ENCODE peak calls at places on chromosomes 16 and 17, in four cellular contexts. P is HepG2, X is GM12878, M is H1. J is an unnamed sample.

GRCh38 chr16:88905563-88905962 is 39.1 kb upstream of the PABPN1L start:
- DNase-seq in P (no peak), X (no peak), M (no peak), J (peak; percentile 94)

GRCh38 chr17:30336369-30337171 is 2.7 kb upstream of the TMIGD1 start:
- DNase-seq in P (peak; percentile 95), X (no peak), M (peak; percentile 9), J (peak; percentile 69)

GRCh38 chr16:50497592-50497991 is 50.6 kb upstream of the NKD1 start:
- DNase-seq in P (peak; percentile 57), X (no peak), M (no peak), J (no peak)

GRCh38 chr17:73770115-73770848 is 126.0 kb upstream of the SDK2 start:
- DNase-seq in P (no peak), X (no peak), M (no peak), J (no peak)

GRCh38 chr17:29143894-29144293 is 36.3 kb downstream of the MYO18A start:
- DNase-seq in P (peak; percentile 69), X (no peak), M (no peak), J (peak; percentile 44)

GRCh38 chr17:63940584-63940983 is 8.5 kb upstream of the CD79B start:
- DNase-seq in P (no peak), X (no peak), M (no peak), J (no peak)

GRCh38 chr17:70352834-70353233 is 183.5 kb downstream of the KCNJ2 start:
- DNase-seq in P (no peak), X (no peak), M (no peak), J (no peak)

GRCh38 chr16:425740-426114 is 278 bp downstream of the RAB11FIP3 start:
- DNase-seq in P (no peak), X (no peak), M (no peak), J (no peak)

GRCh38 chr16:14329727-14330363 is 258.7 kb downstream of the MRTFB start:
- DNase-seq in P (peak; percentile 46), X (no peak), M (no peak), J (no peak)

GRCh38 chr17:69560987-69561441 is 146.5 kb downstream of the MAP2K6 start:
- DNase-seq in P (no peak), X (no peak), M (no peak), J (no peak)

GRCh38 chr17:22411185-22411784 is 719.0 kb downstream of the KCNJ18 start:
- DNase-seq in P (no peak), X (no peak), M (no peak), J (peak; percentile 62)

GRCh38 chr16:74667215-74667765 is 613 bp upstream of the RFWD3 start:
- DNase-seq in P (peak; percentile 41), X (no peak), M (no peak), J (peak; percentile 49)

GRCh38 chr16:77558786-77559185 is 124.0 kb upstream of the ADAMTS18 start:
- DNase-seq in P (no peak), X (no peak), M (no peak), J (no peak)

GRCh38 chr16:14351647-14352046 is 278.4 kb downstream of the PARN start:
- DNase-seq in P (peak; percentile 50), X (no peak), M (no peak), J (no peak)

GRCh38 chr17:2399572-2400473 is 1.0 kb downstream of the MNT start:
- DNase-seq in P (peak; percentile 91), X (peak; percentile 60), M (peak; percentile 82), J (peak; percentile 94)

GRCh38 chr17:14595656-14596055 is 294.8 kb downstream of the HS3ST3B1 start:
- DNase-seq in P (no peak), X (no peak), M (no peak), J (no peak)

GRCh38 chr17:4942760-4943508 is 2.9 kb downstream of the RNF167 start:
- DNase-seq in P (no peak), X (no peak), M (no peak), J (no peak)

GRCh38 chr17:49035470-49036269 is 38.5 kb downstream of the IGF2BP1 start:
- DNase-seq in P (no peak), X (no peak), M (no peak), J (peak; percentile 50)

GRCh38 chr16:35258381-35258780 is 1799.0 kb downstream of the TP53TG3F start:
- DNase-seq in P (no peak), X (no peak), M (no peak), J (no peak)

GRCh38 chr17:56675876-56676660 is 82.6 kb downstream of the NOG start:
- DNase-seq in P (no peak), X (no peak), M (no peak), J (no peak)

GRCh38 chr17:72613411-72614292 is 478.8 kb downstream of the SLC39A11 start:
- DNase-seq in P (no peak), X (no peak), M (no peak), J (no peak)

GRCh38 chr16:85274924-85275323 is 162.7 kb upstream of the CIBAR2 start:
- DNase-seq in P (no peak), X (no peak), M (no peak), J (peak; percentile 70)

GRCh38 chr17:41919840-41920579 is 1.3 kb upstream of the ACLY start:
- DNase-seq in P (no peak), X (no peak), M (no peak), J (no peak)

GRCh38 chr16:77298638-77299360 is 99.6 kb downstream of the SYCE1L start:
- DNase-seq in P (no peak), X (no peak), M (no peak), J (no peak)

GRCh38 chr17:16962804-16963203 is 9.1 kb downstream of the TNFRSF13B start:
- DNase-seq in P (no peak), X (no peak), M (no peak), J (no peak)

GRCh38 chr17:42720996-42721583 is 23.8 kb downstream of the EZH1 start:
- DNase-seq in P (peak; percentile 83), X (no peak), M (no peak), J (peak; percentile 60)

GRCh38 chr16:17269434-17269833 is 201.3 kb downstream of the XYLT1 start:
- DNase-seq in P (no peak), X (no peak), M (no peak), J (no peak)

GRCh38 chr17:74833501-74834361 is 26.0 kb downstream of the GRIN2C start:
- DNase-seq in P (no peak), X (no peak), M (no peak), J (no peak)

GRCh38 chr17:77963441-77963840 is 4.9 kb downstream of the TNRC6C start:
- DNase-seq in P (peak; percentile 75), X (no peak), M (no peak), J (peak; percentile 66)

GRCh38 chr17:56440391-56440790 is 153.1 kb upstream of the NOG start:
- DNase-seq in P (no peak), X (no peak), M (no peak), J (no peak)

GRCh38 chr17:41959336-41960095 is 7.1 kb upstream of the CNP start:
- DNase-seq in P (peak; percentile 85), X (no peak), M (no peak), J (peak; percentile 65)

GRCh38 chr16:57533618-57534336 is 2.6 kb downstream of the CCDC102A start:
- DNase-seq in P (no peak), X (no peak), M (no peak), J (no peak)

GRCh38 chr16:27725271-27726010 is 175.5 kb downstream of the KATNIP start:
- DNase-seq in P (no peak), X (no peak), M (no peak), J (no peak)

GRCh38 chr16:3045758-3046505 is 429 bp upstream of the MMP25 start:
- DNase-seq in P (no peak), X (no peak), M (no peak), J (peak; percentile 46)

GRCh38 chr17:2369551-2370210 is 31.2 kb downstream of the MNT start:
- DNase-seq in P (no peak), X (no peak), M (no peak), J (no peak)

GRCh38 chr17:235831-236640 is 54.6 kb upstream of the DOC2B start:
- DNase-seq in P (no peak), X (no peak), M (no peak), J (no peak)

GRCh38 chr17:238071-238963 is 56.9 kb upstream of the DOC2B start:
- DNase-seq in P (no peak), X (no peak), M (no peak), J (no peak)

GRCh38 chr17:238964-239259 is 57.5 kb upstream of the DOC2B start:
- DNase-seq in P (no peak), X (no peak), M (no peak), J (no peak)

GRCh38 chr17:237406-237955 is 56.0 kb upstream of the DOC2B start:
- DNase-seq in P (no peak), X (no peak), M (no peak), J (no peak)

GRCh38 chr17:236641-237405 is 55.4 kb upstream of the DOC2B start:
- DNase-seq in P (no peak), X (no peak), M (no peak), J (no peak)
- TF ChIP-seq GABPA in P (no peak), X (no peak), M (no peak), J (no peak)

GRCh38 chr16:68414581-68414980 is 33.7 kb downstream of the SMPD3 start:
- DNase-seq in P (no peak), X (no peak), M (no peak), J (no peak)

GRCh38 chr16:68417711-68418301 is 30.5 kb downstream of the SMPD3 start:
- DNase-seq in P (no peak), X (peak; percentile 73), M (no peak), J (no peak)

GRCh38 chr16:68412061-68412460 is 36.2 kb downstream of the SMPD3 start:
- DNase-seq in P (no peak), X (no peak), M (no peak), J (no peak)

GRCh38 chr16:68420366-68420765 is 27.9 kb downstream of the SMPD3 start:
- DNase-seq in P (no peak), X (no peak), M (no peak), J (no peak)

GRCh38 chr16:68416057-68417046 is 32.0 kb downstream of the SMPD3 start:
- DNase-seq in P (no peak), X (no peak), M (no peak), J (no peak)
- TF ChIP-seq CBX5 in P (no peak), X (no peak), M (no peak), J (no peak)

DNA sequence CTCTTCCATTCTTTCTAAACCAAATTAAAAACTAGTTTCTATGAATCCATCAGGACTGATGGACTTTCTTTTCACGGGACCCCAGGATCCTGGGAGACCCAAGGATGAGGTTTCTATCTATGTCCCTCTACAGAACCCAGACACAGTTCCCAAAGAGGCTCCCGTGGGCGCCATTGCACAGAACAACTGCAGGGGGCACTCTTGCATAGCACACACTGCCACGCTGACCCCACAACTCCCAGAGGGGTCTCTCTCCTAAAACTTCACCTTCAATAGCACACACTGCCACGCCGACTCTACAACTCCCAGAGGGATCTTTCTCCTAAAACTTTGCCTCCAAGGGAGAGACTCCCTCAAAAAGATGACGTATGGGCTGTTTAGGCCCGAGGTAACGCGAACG is 9.0 kb downstream of the ABR start:
- DNase-seq in P (no peak), X (no peak), M (no peak), J (no peak)
- H4K20me1 ChIP-seq in P (no peaks in the 10 kb centered on the region), X (peaks cover 4% of the 10 kb centered on the region), M (no peaks in the 10 kb centered on the region), J (no peaks in the 10 kb centered on the region)

DNA sequence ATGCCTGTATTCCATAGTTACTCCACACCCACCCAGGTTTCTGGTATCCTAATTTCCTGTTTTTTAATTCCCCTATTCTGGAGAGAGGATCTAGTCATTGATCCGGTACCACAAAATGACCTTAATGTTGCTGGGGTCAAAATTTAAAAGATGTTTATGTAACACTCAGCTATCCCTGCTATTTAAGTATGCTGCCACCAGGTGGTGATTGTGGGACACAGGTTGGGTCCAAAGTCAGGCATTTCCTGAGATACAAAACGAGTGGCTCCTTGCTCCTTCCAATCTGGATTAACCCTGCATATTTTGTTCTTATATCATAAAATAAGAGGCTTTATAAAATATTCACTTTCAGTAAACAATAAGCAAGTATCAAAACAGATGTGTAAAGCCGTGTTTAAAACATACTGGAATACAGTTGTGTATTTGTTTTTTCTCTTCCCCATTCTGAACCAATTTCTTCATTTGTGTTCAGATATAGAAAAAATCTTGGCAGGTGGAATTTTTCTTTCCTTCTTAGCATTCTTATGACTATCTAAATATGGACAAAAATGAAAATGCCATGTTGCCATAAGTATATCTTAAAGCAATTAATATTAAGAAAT is 16.3 kb downstream of the HS3ST4 start:
- DNase-seq in P (peak; percentile 53), X (no peak), M (no peak), J (peak; percentile 50)
- TF ChIP-seq GABPA in P (no peak), X (no peak), M (no peak), J (no peak)

J was measured in K562.